ENCODE peak calls at places on chromosomes 7 and 10, in four cellular contexts. One of them, this sample, is unnamed.

GRCh38 chr7:47507514-47507913 is 74.4 kb downstream of the TNS3 start:
- DNase-seq in activated naive CD8-positive, alpha-beta T cell treated with anti-CD3 and anti-CD28 coated beads for 36 hours: no peak
- DNase-seq in HTR-8/SVneo: no peak
- DNase-seq in cardiac fibroblast: no peak
- DNase-seq in this sample: no peak

GRCh38 chr10:113232928-113233511 is 283.0 kb downstream of the TCF7L2 start:
- DNase-seq in HTR-8/SVneo: no peak
- DNase-seq in activated naive CD8-positive, alpha-beta T cell treated with anti-CD3 and anti-CD28 coated beads for 36 hours: no peak
- DNase-seq in cardiac fibroblast: no peak
- DNase-seq in this sample: no peak

GRCh38 chr10:51311232-51311631 is 236.9 kb downstream of the PRKG1 start:
- DNase-seq in HTR-8/SVneo: no peak
- DNase-seq in cardiac fibroblast: peak
- DNase-seq in activated naive CD8-positive, alpha-beta T cell treated with anti-CD3 and anti-CD28 coated beads for 36 hours: no peak
- DNase-seq in this sample: no peak

GRCh38 chr7:28564755-28565374 is 152.5 kb downstream of the CREB5 start:
- DNase-seq in cardiac fibroblast: peak
- DNase-seq in HTR-8/SVneo: no peak
- DNase-seq in activated naive CD8-positive, alpha-beta T cell treated with anti-CD3 and anti-CD28 coated beads for 36 hours: no peak
- DNase-seq in this sample: no peak

GRCh38 chr10:13945760-13946460 is 359.1 kb downstream of the PRPF18 start:
- DNase-seq in cardiac fibroblast: no peak
- DNase-seq in HTR-8/SVneo: peak
- DNase-seq in activated naive CD8-positive, alpha-beta T cell treated with anti-CD3 and anti-CD28 coated beads for 36 hours: no peak
- DNase-seq in this sample: no peak

GRCh38 chr10:30821994-30822692 is 192.6 kb upstream of the LYZL2 start:
- DNase-seq in cardiac fibroblast: no peak
- DNase-seq in HTR-8/SVneo: no peak
- DNase-seq in activated naive CD8-positive, alpha-beta T cell treated with anti-CD3 and anti-CD28 coated beads for 36 hours: no peak
- DNase-seq in this sample: no peak

GRCh38 chr10:62817763-62818425 is 1.7 kb upstream of the EGR2 start:
- DNase-seq in HTR-8/SVneo: peak
- DNase-seq in activated naive CD8-positive, alpha-beta T cell treated with anti-CD3 and anti-CD28 coated beads for 36 hours: peak
- DNase-seq in cardiac fibroblast: peak
- DNase-seq in this sample: no peak

GRCh38 chr10:124174673-124175645 is 81.6 kb upstream of the CHST15 start:
- DNase-seq in activated naive CD8-positive, alpha-beta T cell treated with anti-CD3 and anti-CD28 coated beads for 36 hours: no peak
- DNase-seq in cardiac fibroblast: no peak
- DNase-seq in HTR-8/SVneo: no peak
- DNase-seq in this sample: no peak

GRCh38 chr7:101858437-101859385 is 41.3 kb downstream of the CUX1 start:
- DNase-seq in HTR-8/SVneo: no peak
- DNase-seq in cardiac fibroblast: no peak
- DNase-seq in activated naive CD8-positive, alpha-beta T cell treated with anti-CD3 and anti-CD28 coated beads for 36 hours: no peak
- DNase-seq in this sample: no peak

GRCh38 chr10:77479586-77479985 is 158.0 kb downstream of the KCNMA1 start:
- DNase-seq in cardiac fibroblast: no peak
- DNase-seq in HTR-8/SVneo: no peak
- DNase-seq in activated naive CD8-positive, alpha-beta T cell treated with anti-CD3 and anti-CD28 coated beads for 36 hours: no peak
- DNase-seq in this sample: no peak

GRCh38 chr7:121505021-121505420 is 108.9 kb upstream of the FAM3C start:
- DNase-seq in activated naive CD8-positive, alpha-beta T cell treated with anti-CD3 and anti-CD28 coated beads for 36 hours: no peak
- DNase-seq in cardiac fibroblast: peak
- DNase-seq in HTR-8/SVneo: no peak
- DNase-seq in this sample: no peak

GRCh38 chr10:132303361-132304115 is 4.2 kb downstream of the STK32C start:
- DNase-seq in HTR-8/SVneo: no peak
- DNase-seq in cardiac fibroblast: no peak
- DNase-seq in activated naive CD8-positive, alpha-beta T cell treated with anti-CD3 and anti-CD28 coated beads for 36 hours: no peak
- DNase-seq in this sample: no peak

GRCh38 chr7:3927446-3928110 is 626.5 kb downstream of the SDK1 start:
- DNase-seq in HTR-8/SVneo: no peak
- DNase-seq in cardiac fibroblast: no peak
- DNase-seq in activated naive CD8-positive, alpha-beta T cell treated with anti-CD3 and anti-CD28 coated beads for 36 hours: no peak
- DNase-seq in this sample: no peak

GRCh38 chr10:44956176-44956575 is 3.4 kb upstream of the RASSF4 start:
- DNase-seq in activated naive CD8-positive, alpha-beta T cell treated with anti-CD3 and anti-CD28 coated beads for 36 hours: no peak
- DNase-seq in cardiac fibroblast: no peak
- DNase-seq in HTR-8/SVneo: no peak
- DNase-seq in this sample: no peak

GRCh38 chr7:101826081-101826835 is 8.8 kb downstream of the CUX1 start:
- DNase-seq in cardiac fibroblast: no peak
- DNase-seq in activated naive CD8-positive, alpha-beta T cell treated with anti-CD3 and anti-CD28 coated beads for 36 hours: no peak
- DNase-seq in HTR-8/SVneo: no peak
- DNase-seq in this sample: no peak

GRCh38 chr7:141701489-141702046 is 398 bp downstream of the DENND11 start:
- DNase-seq in cardiac fibroblast: no peak
- DNase-seq in activated naive CD8-positive, alpha-beta T cell treated with anti-CD3 and anti-CD28 coated beads for 36 hours: peak
- DNase-seq in HTR-8/SVneo: peak
- DNase-seq in this sample: no peak

GRCh38 chr7:110170762-110171161 is 920.2 kb upstream of the LRRN3 start:
- DNase-seq in cardiac fibroblast: no peak
- DNase-seq in activated naive CD8-positive, alpha-beta T cell treated with anti-CD3 and anti-CD28 coated beads for 36 hours: no peak
- DNase-seq in HTR-8/SVneo: no peak
- DNase-seq in this sample: no peak

GRCh38 chr10:101694056-101694673 is 805 bp downstream of the FBXW4 start:
- DNase-seq in HTR-8/SVneo: no peak
- DNase-seq in activated naive CD8-positive, alpha-beta T cell treated with anti-CD3 and anti-CD28 coated beads for 36 hours: peak
- DNase-seq in cardiac fibroblast: peak
- DNase-seq in this sample: no peak

GRCh38 chr7:30521532-30521931 is 16.9 kb upstream of the GGCT start:
- DNase-seq in HTR-8/SVneo: no peak
- DNase-seq in cardiac fibroblast: peak
- DNase-seq in activated naive CD8-positive, alpha-beta T cell treated with anti-CD3 and anti-CD28 coated beads for 36 hours: no peak
- DNase-seq in this sample: no peak

GRCh38 chr7:38329340-38329739 is 55.9 kb upstream of the TARP start:
- DNase-seq in activated naive CD8-positive, alpha-beta T cell treated with anti-CD3 and anti-CD28 coated beads for 36 hours: no peak
- DNase-seq in HTR-8/SVneo: no peak
- DNase-seq in cardiac fibroblast: no peak
- DNase-seq in this sample: no peak

GRCh38 chr10:78255796-78256638 is 222.4 kb downstream of the RPS24 start:
- DNase-seq in HTR-8/SVneo: peak
- DNase-seq in activated naive CD8-positive, alpha-beta T cell treated with anti-CD3 and anti-CD28 coated beads for 36 hours: no peak
- DNase-seq in cardiac fibroblast: peak
- DNase-seq in this sample: peak

GRCh38 chr7:135253851-135254815 is 20.5 kb downstream of the STRA8 start:
- DNase-seq in HTR-8/SVneo: peak
- DNase-seq in cardiac fibroblast: peak
- DNase-seq in activated naive CD8-positive, alpha-beta T cell treated with anti-CD3 and anti-CD28 coated beads for 36 hours: no peak
- DNase-seq in this sample: peak

GRCh38 chr10:88974012-88974411 is 16.6 kb upstream of the FAS start:
- DNase-seq in cardiac fibroblast: peak
- DNase-seq in activated naive CD8-positive, alpha-beta T cell treated with anti-CD3 and anti-CD28 coated beads for 36 hours: no peak
- DNase-seq in HTR-8/SVneo: no peak
- DNase-seq in this sample: no peak

GRCh38 chr10:7819126-7819470 is 793 bp downstream of the TAF3 start:
- DNase-seq in activated naive CD8-positive, alpha-beta T cell treated with anti-CD3 and anti-CD28 coated beads for 36 hours: peak
- DNase-seq in HTR-8/SVneo: no peak
- DNase-seq in cardiac fibroblast: peak
- DNase-seq in this sample: no peak

GRCh38 chr7:69775231-69775771 is 177.0 kb downstream of the AUTS2 start:
- DNase-seq in activated naive CD8-positive, alpha-beta T cell treated with anti-CD3 and anti-CD28 coated beads for 36 hours: no peak
- DNase-seq in HTR-8/SVneo: no peak
- DNase-seq in cardiac fibroblast: peak
- DNase-seq in this sample: no peak

This sample was measured in HS-27A.